ENCODE peak calls at places on chromosomes 6 and 20, in seven cellular contexts. E, K, Q, T, W, M and J are unnamed samples.

GRCh38 chr6:129525055-129525454 is 184.9 kb downstream of the ARHGAP18 start:
- DNase-seq in E (no peak), W (no peak), Q (no peak), T (peak), M (peak), K (no peak), J (no peak)

GRCh38 chr6:74467533-74468215 is 738.2 kb downstream of the COL12A1 start:
- DNase-seq in Q (no peak), M (no peak), W (no peak), K (no peak), T (no peak), E (no peak), J (no peak)

GRCh38 chr20:59743767-59744485 is 139.6 kb downstream of the PHACTR3 start:
- DNase-seq in K (no peak), W (peak), E (peak), T (no peak), Q (no peak), M (no peak), J (no peak)

GRCh38 chr20:53611449-53611894 is 17.8 kb upstream of the ZNF217 start:
- DNase-seq in E (peak), T (peak), Q (no peak), M (peak), W (peak), K (no peak), J (no peak)

GRCh38 chr20:58131111-58131510 is 97.3 kb downstream of the ANKRD60 start:
- DNase-seq in E (no peak), Q (no peak), W (no peak), T (peak), K (no peak), M (peak), J (no peak)

GRCh38 chr6:14711704-14712397 is 534.0 kb upstream of the JARID2 start:
- DNase-seq in W (no peak), K (no peak), T (no peak), Q (no peak), E (no peak), M (no peak), J (no peak)

GRCh38 chr20:62733250-62733842 is 24.7 kb downstream of the NTSR1 start:
- DNase-seq in W (no peak), K (no peak), Q (no peak), E (no peak), T (no peak), M (no peak), J (no peak)

GRCh38 chr6:106730672-106731071 is 101.3 kb downstream of the QRSL1 start:
- DNase-seq in T (no peak), Q (no peak), E (no peak), M (no peak), K (no peak), W (no peak), J (no peak)

GRCh38 chr20:49482621-49483017 is at the start of gene KCNB1:
- DNase-seq in W (peak), E (peak), K (peak), Q (peak), T (peak), M (peak), J (peak)

GRCh38 chr6:154814063-154814462 is 80.8 kb downstream of the SCAF8 start:
- DNase-seq in Q (no peak), W (no peak), K (no peak), T (no peak), E (no peak), M (no peak), J (no peak)

GRCh38 chr20:10453241-10453640 is 18.1 kb downstream of the SLX4IP start:
- DNase-seq in M (no peak), W (no peak), K (no peak), Q (no peak), E (no peak), T (no peak), J (no peak)

GRCh38 chr20:2280083-2280482 is 15.7 kb upstream of the TGM3 start:
- DNase-seq in T (no peak), E (no peak), W (no peak), K (no peak), M (no peak), Q (no peak), J (no peak)

GRCh38 chr6:136791296-136792065 is 796 bp downstream of the MAP3K5 start:
- DNase-seq in M (peak), K (peak), W (peak), Q (no peak), E (peak), T (peak), J (peak)

GRCh38 chr6:89270951-89271721 is 44.0 kb downstream of the GABRR2 start:
- DNase-seq in W (no peak), E (no peak), Q (no peak), T (no peak), K (no peak), M (no peak), J (no peak)

GRCh38 chr20:29409833-29410804 is 1847.3 kb upstream of the DEFB115 start:
- DNase-seq in E (no peak), T (no peak), M (no peak), K (no peak), Q (no peak), W (no peak), J (no peak)

GRCh38 chr20:21050710-21051109 is 55.4 kb downstream of the LINC00237 start:
- DNase-seq in M (no peak), E (no peak), T (no peak), K (no peak), Q (no peak), W (no peak), J (no peak)

GRCh38 chr20:10412591-10413408 is 21.2 kb downstream of the MKKS start:
- DNase-seq in E (no peak), Q (no peak), W (no peak), T (peak), M (peak), K (no peak), J (no peak)

GRCh38 chr6:25902071-25902470 is 28.0 kb upstream of the SLC17A3 start:
- DNase-seq in W (no peak), T (no peak), Q (no peak), E (no peak), M (no peak), K (no peak), J (no peak)

GRCh38 chr6:21384211-21384610 is 209.3 kb upstream of the SOX4 start:
- DNase-seq in K (no peak), W (no peak), E (no peak), M (no peak), Q (no peak), T (no peak), J (no peak)

GRCh38 chr20:47230811-47231256 is 125.7 kb downstream of the ZMYND8 start:
- DNase-seq in M (peak), T (peak), Q (no peak), W (no peak), K (no peak), E (no peak), J (no peak)

GRCh38 chr6:47780510-47781356 is 1.1 kb upstream of the OPN5 start:
- DNase-seq in E (peak), K (no peak), Q (no peak), M (peak), T (peak), W (peak), J (no peak)

GRCh38 chr6:73898599-73898998 is 202.6 kb downstream of the CD109 start:
- DNase-seq in T (peak), E (no peak), K (no peak), M (no peak), Q (no peak), W (peak), J (no peak)

GRCh38 chr20:15708984-15709598 is 864.2 kb downstream of the KIF16B start:
- DNase-seq in E (peak), W (peak), T (peak), Q (no peak), K (peak), M (no peak), J (peak)

GRCh38 chr20:24650091-24650490 is 180.7 kb downstream of the SYNDIG1 start:
- DNase-seq in Q (no peak), W (no peak), K (no peak), M (peak), E (no peak), T (peak), J (no peak)

GRCh38 chr20:56200456-56200855 is 48.1 kb upstream of the MC3R start:
- DNase-seq in T (peak), K (no peak), E (no peak), W (no peak), M (no peak), Q (no peak), J (no peak)

GRCh38 chr20:2387580-2387979 is 6.9 kb downstream of the TGM6 start:
- DNase-seq in M (no peak), W (no peak), T (no peak), K (no peak), Q (no peak), E (no peak), J (no peak)

GRCh38 chr6:4128748-4129147 is 6.6 kb downstream of the ECI2 start:
- DNase-seq in Q (no peak), W (no peak), K (no peak), M (no peak), T (peak), E (no peak), J (no peak)

GRCh38 chr6:122904166-122904565 is 91.9 kb upstream of the CLVS2 start:
- DNase-seq in M (no peak), K (no peak), T (no peak), W (no peak), Q (no peak), E (no peak), J (no peak)

GRCh38 chr6:70706491-70707123 is 38.9 kb downstream of the SMAP1 start:
- DNase-seq in M (peak), Q (no peak), W (peak), T (peak), K (no peak), E (no peak), J (no peak)

GRCh38 chr6:33599413-33599911 is 19.4 kb upstream of the BAK1 start:
- DNase-seq in T (no peak), Q (no peak), M (peak), W (no peak), E (no peak), K (no peak), J (no peak)

GRCh38 chr6:170052991-170053821 is 237.7 kb downstream of the DLL1 start:
- DNase-seq in M (no peak), Q (no peak), T (no peak), W (no peak), E (peak), K (no peak), J (no peak)

GRCh38 chr6:146890644-146891434 is 292.1 kb downstream of the ADGB start:
- DNase-seq in W (no peak), K (no peak), E (no peak), T (peak), M (peak), Q (no peak), J (no peak)

DNA sequence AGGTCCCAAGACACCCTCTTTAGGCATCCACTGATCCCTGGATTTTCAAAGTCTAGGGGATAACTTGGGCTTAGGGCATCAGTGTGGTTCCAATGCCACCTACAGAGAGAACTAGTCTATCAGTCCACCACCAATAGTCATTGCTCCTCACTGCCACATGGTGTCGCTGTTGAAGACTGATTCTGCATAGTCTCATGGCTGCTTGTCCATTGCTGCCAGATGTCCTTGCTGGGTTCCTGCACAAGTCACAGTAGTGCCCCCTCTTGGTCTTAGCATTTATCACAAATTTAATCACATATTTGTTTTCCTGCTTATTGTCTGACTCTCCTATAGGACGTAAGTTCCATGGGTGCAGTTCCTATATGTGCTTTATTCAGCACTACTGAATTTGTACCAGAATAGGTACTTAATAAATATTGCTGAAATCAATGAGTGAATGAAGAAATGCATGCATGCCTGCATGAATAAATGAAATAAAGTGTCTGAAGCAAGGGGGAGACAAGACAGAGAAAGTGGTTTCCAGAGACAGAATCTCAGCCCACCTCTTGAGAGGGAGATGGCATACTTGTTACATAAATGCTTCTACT is 45.9 kb upstream of the RALY start:
- DNase-seq in M (peak), T (peak), W (peak), Q (no peak), E (peak), K (no peak), J (peak)
- TF ChIP-seq CTCF in M (peak), T (peak), W (peak), Q (peak), E (peak), K (peak), J (peak)

GRCh38 chr6:94196891-94197290 is 777.5 kb upstream of the EPHA7 start:
- DNase-seq in Q (no peak), M (no peak), T (no peak), E (no peak), K (no peak), W (no peak), J (no peak)
- TF ChIP-seq CTCF in Q (no peak), M (no peak), T (no peak), E (no peak), K (no peak), W (no peak), J (no peak)

GRCh38 chr6:43171284-43172126 is 436 bp downstream of the SRF start:
- DNase-seq in Q (peak), T (no peak), M (peak), E (no peak), W (peak), K (no peak), J (no peak)
- TF ChIP-seq CTCF in Q (peak), T (peak), M (peak), E (peak), W (no peak), K (peak), J (peak)

GRCh38 chr6:27720607-27721580 is 191.3 kb downstream of the OR2B2 start:
- DNase-seq in E (peak), Q (no peak), M (peak), K (no peak), W (no peak), T (peak), J (no peak)
- TF ChIP-seq CTCF in E (peak), Q (no peak), M (no peak), K (no peak), W (no peak), T (no peak), J (no peak)

DNA sequence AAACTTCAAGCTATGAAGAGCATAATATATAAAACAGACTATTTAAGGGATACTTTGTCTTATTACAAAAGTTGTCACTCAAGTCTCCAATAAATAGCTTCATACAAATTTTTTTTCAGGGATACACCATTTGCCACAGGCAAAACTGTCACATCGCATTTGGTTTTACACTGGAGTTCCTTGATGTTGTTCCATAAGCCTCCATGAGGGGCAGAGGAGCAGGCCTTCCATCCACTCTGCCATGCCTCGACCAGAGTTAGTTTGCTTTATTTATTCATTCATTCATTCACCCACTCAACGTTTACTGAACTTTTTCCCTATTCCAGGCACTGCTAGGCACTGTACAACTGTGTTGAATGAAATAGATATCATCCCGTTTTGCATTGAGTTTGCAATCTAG is 246.6 kb downstream of the PHF3 start:
- DNase-seq in W (peak), T (no peak), E (peak), Q (no peak), M (no peak), K (no peak), J (no peak)
- TF ChIP-seq CTCF in W (peak), T (peak), E (peak), Q (peak), M (peak), K (no peak), J (no peak)

DNA sequence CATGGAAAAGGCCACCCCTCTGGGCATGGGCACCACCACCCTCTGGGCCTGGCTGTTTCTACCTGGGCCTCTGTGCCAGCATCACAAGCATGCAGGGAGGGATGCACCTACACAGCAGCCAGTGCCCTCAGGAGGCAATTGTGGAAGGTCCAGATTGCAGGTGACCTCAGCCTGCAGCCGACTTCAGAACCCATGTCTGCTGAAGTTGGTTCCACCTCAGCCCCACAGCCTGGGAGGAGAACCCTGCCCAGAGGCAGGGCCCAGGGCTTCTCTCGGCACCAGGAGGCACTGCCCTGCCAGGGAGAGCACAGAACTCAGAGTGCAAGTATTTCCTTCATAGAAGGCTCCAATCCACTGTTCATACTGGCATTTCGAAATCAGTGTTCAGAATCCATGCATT is 149.8 kb downstream of the TTLL2 start:
- DNase-seq in M (no peak), K (no peak), E (peak), Q (no peak), T (no peak), W (no peak), J (no peak)
- TF ChIP-seq CTCF in M (no peak), K (no peak), E (no peak), Q (no peak), T (no peak), W (no peak), J (no peak)

DNA sequence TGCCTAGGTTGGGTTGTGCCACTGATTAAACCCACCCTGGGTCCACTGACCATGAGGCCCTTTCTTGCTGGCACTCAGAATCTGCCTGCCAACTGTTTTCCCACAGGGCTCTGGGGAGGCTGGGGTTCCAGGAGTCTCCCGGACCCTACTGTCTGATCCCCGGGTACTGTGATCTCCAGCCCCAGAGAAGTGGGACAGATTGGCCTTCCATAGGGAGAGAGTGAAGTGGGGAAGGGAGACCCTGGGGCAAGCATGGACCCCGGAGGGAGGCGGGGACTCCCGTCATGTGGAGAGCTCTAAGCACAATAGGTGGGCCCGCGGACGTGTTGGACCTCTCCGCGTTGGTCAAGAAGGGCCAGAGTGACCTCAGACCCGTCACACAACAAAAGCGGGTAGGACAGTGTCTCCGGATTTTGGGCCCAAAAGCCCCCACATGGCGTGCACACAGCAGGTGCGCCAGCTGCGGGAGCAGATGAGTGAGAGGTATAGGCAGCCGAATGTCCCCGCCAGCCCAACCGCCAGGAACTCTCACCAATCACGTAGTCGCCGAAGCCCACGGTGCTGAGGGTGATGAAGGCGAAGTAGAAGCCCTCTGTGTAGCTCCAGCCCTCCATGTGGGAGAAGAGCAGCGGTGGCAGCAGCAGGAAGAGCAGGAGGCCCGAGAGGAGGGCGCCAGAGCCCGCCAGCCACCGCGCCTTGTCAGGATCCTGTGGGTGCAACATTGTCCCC is 10.6 kb downstream of the KCNK17 start:
- DNase-seq in Q (no peak), E (no peak), W (no peak), K (no peak), M (no peak), T (no peak), J (no peak)
- TF ChIP-seq CTCF in Q (no peak), E (no peak), W (peak), K (no peak), M (no peak), T (no peak), J (peak)

DNA sequence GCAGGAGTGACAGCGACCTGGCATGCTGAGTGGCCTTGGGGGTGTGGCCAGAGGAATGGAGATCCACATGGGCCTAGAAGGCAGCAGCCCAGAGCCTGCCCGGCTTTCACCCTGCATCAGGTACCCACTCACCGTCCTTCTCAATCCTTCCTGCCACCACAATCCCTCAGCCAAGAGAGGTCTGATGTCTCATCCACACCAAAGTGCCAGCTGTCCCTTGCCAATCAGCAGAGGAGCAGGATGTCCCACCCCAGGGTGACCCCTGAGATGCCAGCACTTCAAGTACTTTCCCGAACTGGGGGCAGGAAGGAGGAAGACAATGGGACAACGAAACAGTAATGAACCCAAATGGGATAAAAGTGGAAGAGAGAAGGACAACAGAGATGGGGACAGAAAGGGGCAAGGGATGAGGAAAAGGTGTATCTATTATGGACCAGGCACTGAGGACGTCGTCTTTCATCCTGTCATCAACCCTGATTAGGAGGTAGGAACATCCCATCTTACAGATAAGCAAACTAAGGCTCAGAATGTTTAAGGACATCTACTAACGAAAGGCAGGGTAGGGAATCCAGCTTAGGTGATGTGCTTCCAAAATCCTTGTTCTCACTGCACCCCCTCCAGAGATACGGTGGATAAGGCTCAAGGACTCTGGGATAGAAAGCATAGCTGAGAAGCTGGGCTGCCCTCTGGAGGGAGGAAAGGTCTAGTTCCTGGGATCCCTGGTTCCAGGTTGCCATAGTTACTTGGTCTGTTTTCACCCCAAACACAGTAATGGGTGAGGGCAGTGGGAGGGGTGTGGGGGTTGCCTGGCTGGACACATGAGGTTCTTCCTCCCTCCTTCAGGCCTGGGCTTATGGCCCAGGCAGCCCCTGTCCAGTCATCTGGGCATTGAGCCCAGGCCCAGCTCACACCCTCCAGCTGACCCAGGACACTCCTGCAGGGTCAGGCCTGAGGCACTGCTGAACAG is 4.5 kb upstream of the TNXB start:
- DNase-seq in E (peak), T (peak), W (no peak), M (peak), K (peak), Q (no peak), J (no peak)
- TF ChIP-seq CTCF in E (peak), T (peak), W (no peak), M (peak), K (peak), Q (no peak), J (no peak)

DNA sequence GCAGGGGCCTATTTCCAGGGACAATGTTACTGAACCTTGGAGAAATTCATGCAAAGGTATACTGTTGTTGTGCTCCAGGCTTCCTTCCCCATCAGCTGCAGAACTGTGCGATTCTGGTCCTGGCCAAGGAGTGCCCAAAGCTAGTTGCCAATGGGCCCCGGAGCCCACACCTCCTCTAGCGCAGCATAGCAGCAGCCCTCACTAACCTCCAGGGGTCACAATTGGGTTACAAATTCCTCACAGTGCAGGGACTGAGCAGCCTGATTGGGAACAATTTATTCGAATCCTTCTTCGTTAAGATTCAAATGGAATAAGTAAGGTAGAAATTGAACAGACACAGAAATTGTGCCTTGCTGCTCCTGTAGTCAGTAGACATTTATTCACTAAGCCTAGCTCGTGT is 284.9 kb downstream of the PRKN start:
- DNase-seq in T (no peak), K (no peak), E (peak), W (peak), Q (peak), M (no peak), J (no peak)
- TF ChIP-seq CTCF in T (no peak), K (peak), E (peak), W (peak), Q (peak), M (no peak), J (no peak)